ENCODE peak calls at places on chromosomes 5 and 9, in five cellular contexts. One of them, this sample, is unnamed.

GRCh38 chr5:61675015-61675692 is 343.1 kb downstream of the ZSWIM6 start:
- DNase-seq in cerebellum: peak
- DNase-seq in IMR-90: no peak
- DNase-seq in right lobe of liver: no peak
- DNase-seq in head of caudate nucleus: peak
- DNase-seq in this sample: no peak

GRCh38 chr5:154194348-154195329 is 4.1 kb downstream of the GALNT10 start:
- DNase-seq in cerebellum: no peak
- DNase-seq in IMR-90: peak
- DNase-seq in right lobe of liver: no peak
- DNase-seq in head of caudate nucleus: no peak
- DNase-seq in this sample: no peak

GRCh38 chr9:107625383-107625984 is 135.9 kb upstream of the KLF4 start:
- DNase-seq in IMR-90: no peak
- DNase-seq in cerebellum: no peak
- DNase-seq in right lobe of liver: no peak
- DNase-seq in head of caudate nucleus: no peak
- DNase-seq in this sample: no peak

GRCh38 chr5:78613151-78613533 is 35.4 kb downstream of the LHFPL2 start:
- DNase-seq in IMR-90: no peak
- DNase-seq in right lobe of liver: no peak
- DNase-seq in head of caudate nucleus: no peak
- DNase-seq in cerebellum: no peak
- DNase-seq in this sample: no peak

GRCh38 chr9:86034863-86035734 is 64.3 kb downstream of the GOLM1 start:
- DNase-seq in head of caudate nucleus: no peak
- DNase-seq in cerebellum: peak
- DNase-seq in right lobe of liver: no peak
- DNase-seq in IMR-90: peak
- DNase-seq in this sample: peak

GRCh38 chr5:118705931-118706330 is 282.4 kb downstream of the DTWD2 start:
- DNase-seq in head of caudate nucleus: no peak
- DNase-seq in cerebellum: no peak
- DNase-seq in right lobe of liver: no peak
- DNase-seq in IMR-90: no peak
- DNase-seq in this sample: no peak

GRCh38 chr5:61632064-61632463 is 300.0 kb downstream of the ZSWIM6 start:
- DNase-seq in head of caudate nucleus: no peak
- DNase-seq in right lobe of liver: no peak
- DNase-seq in IMR-90: no peak
- DNase-seq in cerebellum: no peak
- DNase-seq in this sample: no peak

GRCh38 chr5:52725065-52725746 is 62.5 kb upstream of the ITGA1 start:
- DNase-seq in head of caudate nucleus: no peak
- DNase-seq in cerebellum: no peak
- DNase-seq in IMR-90: peak
- DNase-seq in right lobe of liver: no peak
- DNase-seq in this sample: peak

GRCh38 chr9:109512170-109512756 is 14.2 kb upstream of the PTPN3 start:
- DNase-seq in right lobe of liver: no peak
- DNase-seq in cerebellum: no peak
- DNase-seq in IMR-90: no peak
- DNase-seq in head of caudate nucleus: no peak
- DNase-seq in this sample: no peak

GRCh38 chr5:34717426-34718327 is 61.5 kb downstream of the RAI14 start:
- DNase-seq in IMR-90: peak
- DNase-seq in right lobe of liver: no peak
- DNase-seq in cerebellum: no peak
- DNase-seq in head of caudate nucleus: no peak
- DNase-seq in this sample: no peak

GRCh38 chr9:133188843-133189180 is 20.2 kb downstream of the OBP2B start:
- DNase-seq in cerebellum: no peak
- DNase-seq in right lobe of liver: no peak
- DNase-seq in head of caudate nucleus: no peak
- DNase-seq in IMR-90: no peak
- DNase-seq in this sample: no peak

GRCh38 chr9:98409637-98410173 is 154.3 kb upstream of the TBC1D2 start:
- DNase-seq in cerebellum: no peak
- DNase-seq in IMR-90: no peak
- DNase-seq in right lobe of liver: no peak
- DNase-seq in head of caudate nucleus: no peak
- DNase-seq in this sample: no peak

GRCh38 chr5:118882666-118883065 is 105.7 kb downstream of the DTWD2 start:
- DNase-seq in right lobe of liver: no peak
- DNase-seq in head of caudate nucleus: no peak
- DNase-seq in cerebellum: no peak
- DNase-seq in IMR-90: no peak
- DNase-seq in this sample: no peak

GRCh38 chr5:78547731-78548189 is 100.8 kb downstream of the LHFPL2 start:
- DNase-seq in IMR-90: peak
- DNase-seq in right lobe of liver: no peak
- DNase-seq in head of caudate nucleus: no peak
- DNase-seq in cerebellum: no peak
- DNase-seq in this sample: no peak

GRCh38 chr9:83775932-83776331 is 41.6 kb downstream of the GKAP1 start:
- DNase-seq in IMR-90: peak
- DNase-seq in head of caudate nucleus: no peak
- DNase-seq in right lobe of liver: no peak
- DNase-seq in cerebellum: no peak
- DNase-seq in this sample: no peak

GRCh38 chr9:120413121-120414048 is 166.6 kb downstream of the CDK5RAP2 start:
- DNase-seq in right lobe of liver: no peak
- DNase-seq in IMR-90: no peak
- DNase-seq in head of caudate nucleus: no peak
- DNase-seq in cerebellum: no peak
- DNase-seq in this sample: no peak

GRCh38 chr5:74630387-74631087 is 10.0 kb downstream of the ENC1 start:
- DNase-seq in right lobe of liver: no peak
- DNase-seq in IMR-90: peak
- DNase-seq in head of caudate nucleus: no peak
- DNase-seq in cerebellum: no peak
- DNase-seq in this sample: no peak

GRCh38 chr9:131799177-131799823 is 59.4 kb upstream of the RAPGEF1 start:
- DNase-seq in IMR-90: peak
- DNase-seq in right lobe of liver: peak
- DNase-seq in head of caudate nucleus: no peak
- DNase-seq in cerebellum: no peak
- DNase-seq in this sample: peak

GRCh38 chr9:136729144-136729543 is 13.6 kb downstream of the LCN10 start:
- DNase-seq in right lobe of liver: no peak
- DNase-seq in head of caudate nucleus: no peak
- DNase-seq in cerebellum: no peak
- DNase-seq in IMR-90: no peak
- DNase-seq in this sample: no peak

GRCh38 chr5:107604990-107605389 is 65.7 kb downstream of the EFNA5 start:
- DNase-seq in head of caudate nucleus: no peak
- DNase-seq in right lobe of liver: no peak
- DNase-seq in cerebellum: no peak
- DNase-seq in IMR-90: peak
- DNase-seq in this sample: no peak

GRCh38 chr9:95124582-95125359 is 192.7 kb downstream of the FANCC start:
- DNase-seq in IMR-90: no peak
- DNase-seq in right lobe of liver: no peak
- DNase-seq in cerebellum: no peak
- DNase-seq in head of caudate nucleus: no peak
- DNase-seq in this sample: no peak

GRCh38 chr5:150649108-150649827 is 8.8 kb downstream of the SYNPO start:
- DNase-seq in cerebellum: no peak
- DNase-seq in head of caudate nucleus: no peak
- DNase-seq in IMR-90: no peak
- DNase-seq in right lobe of liver: peak
- DNase-seq in this sample: no peak

GRCh38 chr9:129333961-129334743 is 156.1 kb upstream of the IER5L start:
- DNase-seq in IMR-90: peak
- DNase-seq in cerebellum: peak
- DNase-seq in head of caudate nucleus: peak
- DNase-seq in right lobe of liver: peak
- DNase-seq in this sample: no peak

GRCh38 chr5:169735913-169736312 is 98.8 kb downstream of the DOCK2 start:
- DNase-seq in IMR-90: no peak
- DNase-seq in cerebellum: no peak
- DNase-seq in right lobe of liver: no peak
- DNase-seq in head of caudate nucleus: no peak
- DNase-seq in this sample: no peak

GRCh38 chr5:43037929-43038510 is 2.1 kb downstream of the ANXA2R start:
- DNase-seq in head of caudate nucleus: no peak
- DNase-seq in cerebellum: no peak
- DNase-seq in right lobe of liver: no peak
- DNase-seq in IMR-90: peak
- DNase-seq in this sample: peak

GRCh38 chr5:75034137-75034739 is 18.1 kb downstream of the GCNT4 start:
- DNase-seq in cerebellum: no peak
- DNase-seq in right lobe of liver: no peak
- DNase-seq in head of caudate nucleus: no peak
- DNase-seq in IMR-90: no peak
- DNase-seq in this sample: no peak

GRCh38 chr5:149962040-149962439 is 1.5 kb downstream of the SLC26A2 start:
- DNase-seq in right lobe of liver: no peak
- DNase-seq in head of caudate nucleus: no peak
- DNase-seq in IMR-90: peak
- DNase-seq in cerebellum: peak
- DNase-seq in this sample: no peak

GRCh38 chr9:13750061-13750460 is 470.6 kb upstream of the MPDZ start:
- DNase-seq in head of caudate nucleus: no peak
- DNase-seq in right lobe of liver: no peak
- DNase-seq in cerebellum: no peak
- DNase-seq in IMR-90: peak
- DNase-seq in this sample: no peak

GRCh38 chr5:180289433-180289832 is 2.5 kb downstream of the MAPK9 start:
- DNase-seq in head of caudate nucleus: no peak
- DNase-seq in IMR-90: no peak
- DNase-seq in cerebellum: no peak
- DNase-seq in right lobe of liver: no peak
- DNase-seq in this sample: no peak

GRCh38 chr5:156559955-156560354 is 233.0 kb downstream of the SGCD start:
- DNase-seq in head of caudate nucleus: no peak
- DNase-seq in cerebellum: no peak
- DNase-seq in right lobe of liver: no peak
- DNase-seq in IMR-90: no peak
- DNase-seq in this sample: no peak

GRCh38 chr5:140221697-140222223 is 46.8 kb downstream of the CYSTM1 start:
- DNase-seq in head of caudate nucleus: no peak
- DNase-seq in IMR-90: peak
- DNase-seq in cerebellum: no peak
- DNase-seq in right lobe of liver: no peak
- DNase-seq in this sample: no peak